ENCODE peak calls at places on chromosomes 3 and 15, in seven cellular contexts. H is upper lobe of left lung, R is Peyer's patch, P is IMR-90, S is right lobe of liver, Y is A549, F is GM12892. B is an unnamed sample.

GRCh38 chr15:58331903-58332675 is 99.7 kb upstream of the LIPC start:
- DNase-seq in Y (peak; percentile 100), R (peak; percentile 90), S (peak; percentile 96), P (peak; percentile 100), F (no peak), H (no peak), B (peak; percentile 40)

GRCh38 chr3:71229905-71230657 is 353.4 kb downstream of the FOXP1 start:
- DNase-seq in Y (no peak), P (no peak), R (no peak), S (no peak), H (no peak), F (no peak), B (no peak)

GRCh38 chr15:92903588-92903955 is 3.4 kb downstream of the CHD2 start:
- DNase-seq in S (no peak), F (no peak), Y (no peak), P (no peak), R (no peak), H (no peak), B (no peak)

GRCh38 chr3:175258763-175259162 is 399.6 kb downstream of the NAALADL2 start:
- DNase-seq in Y (peak; percentile 1), S (no peak), P (peak; percentile 28), R (no peak), H (no peak), F (no peak), B (no peak)

GRCh38 chr3:151593923-151594322 is 133.1 kb upstream of the IGSF10 start:
- DNase-seq in F (no peak), H (no peak), R (no peak), S (no peak), P (no peak), Y (no peak), B (no peak)

GRCh38 chr3:24483873-24484272 is 10.8 kb downstream of the THRB start:
- DNase-seq in H (no peak), P (no peak), R (no peak), Y (no peak), F (no peak), S (no peak), B (no peak)

GRCh38 chr3:28575748-28576589 is 227.3 kb upstream of the AZI2 start:
- DNase-seq in Y (no peak), S (no peak), F (no peak), H (peak; percentile 81), R (no peak), P (no peak), B (no peak)

GRCh38 chr3:123313889-123314288 is 112.1 kb downstream of the SEC22A start:
- DNase-seq in H (no peak), F (no peak), R (no peak), Y (no peak), S (no peak), P (no peak), B (no peak)

GRCh38 chr3:161859057-161859456 is 362.4 kb downstream of the OTOL1 start:
- DNase-seq in Y (no peak), S (no peak), H (no peak), F (no peak), R (no peak), P (no peak), B (no peak)

GRCh38 chr15:39191871-39192281 is 389.0 kb upstream of the THBS1 start:
- DNase-seq in H (no peak), P (peak; percentile 61), F (no peak), Y (peak; percentile 16), R (no peak), S (no peak), B (no peak)

GRCh38 chr3:5264093-5264610 is 76.6 kb downstream of the EDEM1 start:
- DNase-seq in R (no peak), Y (peak; percentile 11), P (peak; percentile 21), F (no peak), H (no peak), S (no peak), B (no peak)

GRCh38 chr3:135621184-135621931 is 344.2 kb upstream of the PPP2R3A start:
- DNase-seq in S (no peak), Y (no peak), P (no peak), F (no peak), H (no peak), R (no peak), B (no peak)

GRCh38 chr15:31660800-31661199 is 334.2 kb downstream of the KLF13 start:
- DNase-seq in F (no peak), S (no peak), R (no peak), P (no peak), H (no peak), Y (no peak), B (no peak)

GRCh38 chr3:139265131-139266016 is 78.4 kb upstream of the MRPS22 start:
- DNase-seq in S (no peak), Y (no peak), F (no peak), P (no peak), R (no peak), H (no peak), B (no peak)

GRCh38 chr3:107523361-107524213 is 825 bp downstream of the BBX start:
- DNase-seq in P (peak; percentile 33), R (peak; percentile 83), S (peak; percentile 68), H (peak; percentile 94), Y (peak; percentile 52), F (peak; percentile 24), B (peak; percentile 12)

GRCh38 chr3:39501982-39502837 is 34.7 kb downstream of the MOBP start:
- DNase-seq in R (no peak), P (no peak), H (peak; percentile 80), Y (no peak), F (no peak), S (no peak), B (no peak)

GRCh38 chr3:142445816-142446254 is 2.0 kb downstream of the XRN1 start:
- DNase-seq in R (no peak), P (peak; percentile 53), F (peak; percentile 14), S (no peak), H (no peak), Y (no peak), B (no peak)

GRCh38 chr3:167031364-167032049 is 348.6 kb downstream of the ZBBX start:
- DNase-seq in R (no peak), P (no peak), H (no peak), F (no peak), S (no peak), Y (no peak), B (no peak)

GRCh38 chr15:25170113-25170731 is 215.4 kb downstream of the SNRPN start:
- DNase-seq in Y (no peak), P (no peak), R (peak; percentile 40), H (peak; percentile 59), S (peak; percentile 29), F (no peak), B (no peak)

GRCh38 chr3:84077479-84077878 is 881.3 kb upstream of the CADM2 start:
- DNase-seq in S (no peak), R (no peak), F (no peak), P (no peak), H (no peak), Y (no peak), B (no peak)

GRCh38 chr15:68023307-68024101 is 30.6 kb upstream of the PIAS1 start:
- DNase-seq in P (no peak), H (no peak), S (no peak), R (no peak), F (no peak), Y (no peak), B (no peak)

DNA sequence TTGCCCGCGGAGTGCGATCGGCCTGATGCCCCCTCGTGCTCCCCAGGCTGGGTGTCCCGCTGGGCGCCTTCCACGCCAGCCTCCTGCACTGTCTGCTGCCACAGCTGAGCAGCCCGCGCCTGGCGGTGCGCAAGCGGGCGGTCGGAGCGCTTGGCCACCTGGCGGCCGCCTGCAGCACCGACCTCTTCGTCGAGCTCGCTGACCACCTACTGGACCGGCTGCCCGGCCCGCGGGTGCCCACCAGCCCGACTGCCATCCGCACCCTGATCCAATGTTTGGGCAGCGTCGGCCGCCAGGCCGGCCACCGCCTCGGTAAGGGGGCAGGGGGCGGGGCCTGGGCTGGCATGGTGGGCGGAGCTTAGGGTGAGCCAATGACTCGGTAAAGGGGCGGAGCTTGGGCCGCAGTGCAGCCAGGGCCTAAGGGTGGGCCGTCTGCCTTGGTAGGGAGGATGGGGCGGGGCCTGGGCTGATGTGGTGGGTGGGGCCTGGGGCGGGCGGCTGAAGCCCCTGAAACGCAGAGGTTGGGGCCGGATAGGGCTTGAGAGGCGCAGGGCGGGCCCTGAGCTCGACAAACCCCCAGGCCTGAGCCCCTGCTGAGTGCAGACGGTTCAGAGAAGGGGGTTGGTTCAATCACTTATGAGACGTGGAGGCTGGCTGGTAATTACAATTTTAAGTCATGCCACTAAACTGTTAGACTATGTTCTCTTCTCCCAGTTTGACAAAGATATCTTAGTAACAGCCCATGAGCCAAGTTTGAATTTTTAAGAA is 13.7 kb downstream of the CAND2 start:
- DNase-seq in S (peak; percentile 98), H (peak; percentile 98), Y (peak; percentile 91), F (peak; percentile 96), P (peak; percentile 81), R (peak; percentile 96), B (peak; percentile 92)
- TF ChIP-seq POLR2A in S (peak; percentile 40), H (no peak), Y (peak; percentile 85), F (no peak), P (no peak), R (no peak), B (peak; percentile 69)

GRCh38 chr15:44663410-44664272 is at the start of gene SPG11:
- DNase-seq in P (peak; percentile 97), R (peak; percentile 98), S (peak; percentile 98), H (peak; percentile 96), Y (peak; percentile 96), F (peak; percentile 70), B (peak; percentile 88)

GRCh38 chr15:44659041-44659440 is 4.4 kb downstream of the SPG11 start:
- DNase-seq in H (no peak), F (no peak), P (no peak), Y (no peak), S (no peak), R (no peak), B (no peak)

GRCh38 chr15:44667039-44667360 is 3.5 kb upstream of the SPG11 start:
- DNase-seq in R (no peak), P (no peak), H (no peak), Y (no peak), S (no peak), F (no peak), B (no peak)

GRCh38 chr15:44666208-44667038 is 3.0 kb upstream of the SPG11 start:
- DNase-seq in H (no peak), P (no peak), F (no peak), S (no peak), Y (no peak), R (no peak), B (no peak)

GRCh38 chr15:44662478-44663409 is 718 bp downstream of the SPG11 start:
- DNase-seq in H (peak; percentile 36), Y (peak; percentile 63), F (peak; percentile 43), P (peak; percentile 48), S (peak; percentile 81), R (peak; percentile 82), B (peak; percentile 59)
- TF ChIP-seq POLR2A in H (no peak), Y (no peak), F (peak; percentile 73), P (no peak), S (no peak), R (no peak), B (no peak)

DNA sequence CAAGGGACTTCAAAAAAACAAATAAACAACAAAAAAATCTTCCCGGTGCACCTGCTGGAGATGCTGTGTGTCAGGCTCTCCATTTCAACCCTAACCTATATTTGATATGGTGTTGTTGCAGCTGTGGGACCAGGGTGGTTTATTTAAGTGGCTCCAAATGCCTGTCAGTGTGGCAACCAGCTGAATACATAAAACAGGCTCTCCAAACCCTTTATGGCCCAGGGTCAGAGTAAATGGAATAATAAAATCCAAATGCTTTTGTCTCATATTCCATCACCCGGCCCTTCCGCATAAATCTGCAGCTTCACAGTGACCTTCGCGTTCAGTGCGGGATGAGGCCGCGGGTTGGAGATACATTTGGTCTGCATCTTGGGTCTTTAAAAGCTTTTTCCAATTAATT is 382.1 kb upstream of the NR2F2 start:
- DNase-seq in S (no peak), F (no peak), P (no peak), Y (no peak), R (no peak), H (no peak), B (no peak)
- TF ChIP-seq POLR2A in S (no peak), F (no peak), P (no peak), Y (no peak), R (no peak), H (no peak), B (no peak)

GRCh38 chr15:82951472-82952155 is 906 bp downstream of the HOMER2 start:
- DNase-seq in S (no peak), R (no peak), Y (no peak), P (no peak), F (no peak), H (no peak), B (no peak)
- TF ChIP-seq POLR2A in S (no peak), R (no peak), Y (no peak), P (no peak), F (no peak), H (no peak), B (no peak)